ENCODE peak calls at places on chromosomes 6 and 20, in eight cellular contexts. P is OCI-LY7, U is AG04450, K is H9, G is fibroblast of lung, D is kidney, J is tibial artery, Z is PC-9. C is an unnamed sample.

GRCh38 chr20:10864076-10864672 is 190.4 kb upstream of the JAG1 start:
- DNase-seq in P (no peak), U (no peak), K (peak), G (peak), D (peak), J (no peak), Z (peak), C (peak)

GRCh38 chr6:53524455-53524815 is 20.5 kb downstream of the GCLC start:
- DNase-seq in P (no peak), U (no peak), K (no peak), G (peak), D (no peak), J (no peak), Z (peak), C (peak)

GRCh38 chr6:21996425-21997207 is 300.2 kb downstream of the PRL start:
- DNase-seq in P (no peak), U (no peak), K (no peak), G (no peak), D (no peak), J (no peak), Z (no peak), C (no peak)

GRCh38 chr6:44342052-44342451 is 398 bp upstream of the SPATS1 start:
- DNase-seq in P (no peak), U (no peak), K (no peak), G (peak), D (no peak), J (peak), Z (no peak), C (no peak)

GRCh38 chr6:170152989-170153388 is 137.9 kb downstream of the DLL1 start:
- DNase-seq in P (no peak), U (no peak), K (peak), G (no peak), D (peak), J (no peak), Z (peak), C (peak)

GRCh38 chr6:147192278-147192911 is 11.8 kb upstream of the STXBP5 start:
- DNase-seq in P (no peak), U (no peak), K (no peak), G (no peak), D (no peak), J (no peak), Z (peak), C (no peak)

GRCh38 chr6:26067367-26067766 is 19.9 kb upstream of the HFE start:
- DNase-seq in P (no peak), U (no peak), K (no peak), G (no peak), D (no peak), J (no peak), Z (peak), C (no peak)

GRCh38 chr6:154537486-154537885 is 27.0 kb upstream of the CNKSR3 start:
- DNase-seq in P (no peak), U (no peak), K (peak), G (no peak), D (no peak), J (no peak), Z (no peak), C (no peak)

GRCh38 chr20:846894-847278 is 13.4 kb downstream of the FAM110A start:
- DNase-seq in P (peak), U (no peak), K (no peak), G (no peak), D (peak), J (no peak), Z (no peak), C (no peak)

GRCh38 chr6:161079566-161080262 is 88.1 kb downstream of the MAP3K4 start:
- DNase-seq in P (no peak), U (peak), K (no peak), G (peak), D (no peak), J (no peak), Z (no peak), C (peak)

GRCh38 chr6:35728663-35729348 is 8.0 kb upstream of the ARMC12 start:
- DNase-seq in P (peak), U (no peak), K (no peak), G (no peak), D (peak), J (peak), Z (no peak), C (no peak)

GRCh38 chr6:28368522-28368921 is 18.8 kb downstream of the ZKSCAN3 start:
- DNase-seq in P (no peak), U (no peak), K (no peak), G (no peak), D (no peak), J (no peak), Z (no peak), C (no peak)

GRCh38 chr6:20242397-20242796 is 30.1 kb upstream of the MBOAT1 start:
- DNase-seq in P (no peak), U (no peak), K (no peak), G (no peak), D (no peak), J (no peak), Z (no peak), C (no peak)

GRCh38 chr6:133242761-133243590 is 1.8 kb downstream of the EYA4 start:
- DNase-seq in P (no peak), U (no peak), K (peak), G (peak), D (peak), J (no peak), Z (no peak), C (no peak)

GRCh38 chr6:32183030-32183429 is 1.0 kb downstream of the AGER start:
- DNase-seq in P (no peak), U (no peak), K (no peak), G (no peak), D (peak), J (no peak), Z (no peak), C (no peak)

GRCh38 chr6:146543940-146544661 is 468 bp downstream of the RAB32 start:
- DNase-seq in P (no peak), U (no peak), K (peak), G (peak), D (peak), J (peak), Z (no peak), C (peak)

GRCh38 chr6:33798343-33798848 is 5.4 kb downstream of the MLN start:
- DNase-seq in P (no peak), U (no peak), K (no peak), G (no peak), D (peak), J (no peak), Z (no peak), C (no peak)

GRCh38 chr6:43951063-43951755 is 176.0 kb downstream of the MRPL14 start:
- DNase-seq in P (peak), U (no peak), K (peak), G (peak), D (peak), J (no peak), Z (peak), C (no peak)

GRCh38 chr6:53910834-53911233 is 116.0 kb downstream of the LRRC1 start:
- DNase-seq in P (no peak), U (no peak), K (no peak), G (peak), D (no peak), J (no peak), Z (no peak), C (no peak)

GRCh38 chr6:140401666-140402255 is 1027.3 kb upstream of the CITED2 start:
- DNase-seq in P (no peak), U (no peak), K (no peak), G (no peak), D (no peak), J (no peak), Z (no peak), C (no peak)

GRCh38 chr6:37222125-37222967 is 35.2 kb upstream of the TBC1D22B start:
- DNase-seq in P (peak), U (no peak), K (peak), G (peak), D (peak), J (peak), Z (peak), C (peak)

GRCh38 chr6:155333414-155333813 is 19.1 kb upstream of the TFB1M start:
- DNase-seq in P (no peak), U (no peak), K (no peak), G (no peak), D (no peak), J (no peak), Z (no peak), C (no peak)

GRCh38 chr20:36644713-36645109 is 1.3 kb downstream of the SLA2 start:
- DNase-seq in P (no peak), U (no peak), K (no peak), G (no peak), D (no peak), J (no peak), Z (no peak), C (no peak)

GRCh38 chr6:156618600-156619205 is 158.5 kb upstream of the ARID1B start:
- DNase-seq in P (no peak), U (no peak), K (peak), G (peak), D (no peak), J (no peak), Z (no peak), C (no peak)

GRCh38 chr6:35312763-35313125 is 15.1 kb downstream of the DEF6 start:
- DNase-seq in P (no peak), U (no peak), K (no peak), G (no peak), D (no peak), J (no peak), Z (no peak), C (no peak)

GRCh38 chr6:34115396-34116314 is 30.2 kb downstream of the GRM4 start:
- DNase-seq in P (peak), U (no peak), K (peak), G (peak), D (no peak), J (no peak), Z (no peak), C (peak)

GRCh38 chr20:16607364-16608264 is 34.4 kb upstream of the KIF16B start:
- DNase-seq in P (no peak), U (no peak), K (no peak), G (no peak), D (no peak), J (no peak), Z (no peak), C (no peak)

GRCh38 chr6:11230158-11231107 is 2.0 kb downstream of the NEDD9 start:
- DNase-seq in P (no peak), U (no peak), K (no peak), G (no peak), D (no peak), J (no peak), Z (no peak), C (no peak)
- H3K27ac ChIP-seq in P (no peak), U (no peak), K (no peak), G (peak), D (peak), J (peak), Z (peak), C (no peak)

GRCh38 chr6:106300944-106301343 is 24.6 kb downstream of the ATG5 start:
- DNase-seq in P (peak), U (peak), K (no peak), G (peak), D (no peak), J (no peak), Z (no peak), C (peak)
- TF ChIP-seq CTCF in P (peak), U (peak), K (peak), G (peak), D (peak), J (peak), Z (peak), C (peak)

DNA sequence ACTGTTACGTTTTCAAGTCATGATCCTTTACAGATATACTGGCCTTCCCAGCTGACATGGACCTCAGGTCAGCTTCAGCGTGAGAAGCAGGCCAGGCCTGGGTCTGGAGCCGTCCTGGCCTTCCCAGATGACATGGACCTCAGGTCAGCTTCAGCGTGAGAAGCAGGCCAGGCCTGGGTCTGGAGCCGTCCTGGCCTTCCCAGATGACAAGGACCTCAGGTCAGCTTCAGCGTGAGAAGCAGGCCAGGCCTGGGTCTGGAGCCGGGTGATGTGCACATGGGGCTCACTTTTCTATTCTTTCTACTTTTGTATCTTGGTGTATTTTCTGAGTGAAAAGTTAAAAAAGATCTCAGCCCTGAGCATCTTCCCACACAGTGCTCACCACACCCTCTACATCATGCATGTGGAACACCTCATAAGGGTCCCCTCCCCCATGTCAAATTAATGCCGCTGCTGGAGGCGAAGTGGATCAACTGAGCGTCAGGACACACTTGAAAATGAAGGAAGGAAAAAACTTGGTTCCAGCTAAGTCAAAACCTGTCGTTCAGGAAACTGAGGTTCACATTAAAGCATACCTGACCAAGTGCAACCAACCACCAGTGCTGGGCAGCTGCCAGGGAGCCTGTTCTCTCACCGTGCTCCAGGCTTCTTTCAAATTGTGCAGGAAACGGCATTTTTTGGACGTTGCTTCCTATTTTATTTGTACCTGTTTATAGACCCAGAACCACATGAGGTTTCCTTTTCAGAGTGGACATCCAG is 32.2 kb downstream of the KIF25 start:
- DNase-seq in P (no peak), U (no peak), K (no peak), G (no peak), D (peak), J (no peak), Z (no peak), C (no peak)
- H3K27ac ChIP-seq in P (no peak), U (no peak), K (no peak), G (no peak), D (no peak), J (no peak), Z (no peak), C (no peak)

DNA sequence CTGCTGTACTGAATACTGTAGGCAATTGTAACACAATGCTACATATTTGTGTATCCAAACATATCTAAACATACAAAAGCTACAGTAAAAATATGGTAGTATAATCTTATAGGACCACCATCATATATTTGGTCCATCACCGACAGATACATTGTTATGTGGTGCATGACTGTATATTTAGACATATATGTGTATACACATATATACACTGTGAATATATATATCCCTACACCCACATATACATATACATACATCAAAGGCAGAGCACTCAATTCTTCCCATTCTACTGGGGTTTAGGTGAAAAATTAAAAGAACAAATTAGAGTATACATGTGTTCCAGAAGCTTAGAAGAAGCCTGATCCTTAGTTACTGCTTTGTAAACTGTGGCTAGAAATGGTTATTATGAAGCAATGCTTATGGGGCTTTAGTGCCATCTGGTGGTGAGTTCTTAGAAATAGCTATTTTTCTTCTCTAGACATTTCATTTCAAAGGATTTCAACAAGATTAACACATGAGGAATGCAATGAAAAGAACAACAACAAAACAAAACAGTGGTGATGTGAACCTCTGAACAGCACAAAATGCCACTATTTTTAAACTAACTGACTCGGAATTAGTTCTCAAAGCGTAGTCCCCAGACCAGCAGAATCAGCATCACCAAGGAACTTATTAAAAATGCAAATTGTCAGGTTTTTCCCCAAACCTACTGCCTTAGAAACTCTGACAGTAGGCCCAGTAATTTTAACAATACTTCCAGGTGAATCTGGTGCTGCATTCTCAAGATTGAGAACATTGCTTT is 38.0 kb downstream of the PKHD1 start:
- DNase-seq in P (peak), U (no peak), K (no peak), G (peak), D (no peak), J (no peak), Z (no peak), C (peak)
- TF ChIP-seq CTCF in P (peak), U (peak), K (peak), G (peak), D (peak), J (peak), Z (peak), C (peak)

GRCh38 chr6:129429953-129430352 is 280.0 kb downstream of the ARHGAP18 start:
- DNase-seq in P (no peak), U (no peak), K (no peak), G (no peak), D (no peak), J (no peak), Z (no peak), C (no peak)

GRCh38 chr6:129426343-129426742 is 283.6 kb downstream of the ARHGAP18 start:
- DNase-seq in P (no peak), U (no peak), K (no peak), G (no peak), D (no peak), J (no peak), Z (no peak), C (no peak)
- H3K27ac ChIP-seq in P (no peak), U (no peak), K (no peak), G (no peak), D (no peak), J (no peak), Z (no peak), C (no peak)

DNA sequence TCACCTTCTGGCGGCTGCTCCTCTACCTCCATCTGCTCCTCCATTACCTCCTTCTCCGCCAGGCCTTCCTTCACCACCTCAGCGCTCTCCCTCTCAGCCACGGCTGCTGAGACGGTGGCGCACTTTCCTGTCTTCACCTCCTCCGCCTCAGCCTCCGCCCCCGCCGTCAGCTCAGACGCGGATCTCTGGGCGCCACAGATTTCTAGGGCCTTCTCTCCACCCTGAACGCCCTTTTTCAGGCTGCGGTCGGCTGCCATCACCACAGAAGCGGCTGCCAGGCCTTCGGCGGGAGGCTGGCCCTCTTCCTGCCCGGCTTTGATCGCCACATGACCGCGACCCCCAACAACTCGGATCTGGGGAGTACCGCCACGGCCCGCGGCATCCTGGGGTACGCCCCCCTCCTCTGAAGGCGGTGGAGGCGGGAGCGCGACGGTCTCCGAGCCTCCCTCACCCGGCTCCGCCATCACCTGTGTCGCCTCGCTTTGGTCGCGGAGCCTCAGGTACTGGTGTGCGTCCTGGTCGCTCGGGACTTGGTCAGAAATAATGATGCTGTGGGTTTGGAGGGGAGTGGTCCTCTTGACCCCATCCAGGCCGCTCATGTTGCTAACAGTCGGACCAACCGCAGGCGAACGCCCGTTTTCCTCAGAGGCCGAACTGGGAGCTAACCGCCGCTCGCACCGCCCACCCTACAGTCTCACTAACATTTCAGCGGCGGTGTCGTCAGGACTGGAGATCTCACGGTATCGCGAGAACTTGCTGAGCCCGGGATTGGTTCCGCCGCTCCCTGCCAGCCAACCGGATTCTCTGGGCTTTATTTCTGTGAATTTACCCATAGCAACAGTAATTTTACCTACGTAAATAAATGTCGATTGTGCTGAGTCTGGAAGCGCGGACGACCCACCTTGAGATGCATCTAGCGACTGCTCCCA is at the start of gene TSPYL1:
- DNase-seq in P (peak), U (peak), K (peak), G (peak), D (peak), J (peak), Z (peak), C (peak)
- TF ChIP-seq CTCF in P (peak), U (peak), K (no peak), G (no peak), D (no peak), J (no peak), Z (peak), C (no peak)

GRCh38 chr6:29424168-29424567 is 9.4 kb downstream of the OR12D1 start:
- DNase-seq in P (no peak), U (no peak), K (no peak), G (no peak), D (no peak), J (no peak), Z (no peak), C (no peak)
- H3K27ac ChIP-seq in P (no peak), U (no peak), K (no peak), G (no peak), D (no peak), J (no peak), Z (no peak), C (no peak)

C was measured in RWPE1.